ENCODE peak calls at places on chromosome 4, in seven cellular contexts. Q, F, N, E, O, L and M are unnamed samples.

GRCh38 chr4:22597471-22597870 is 81.6 kb upstream of the ADGRA3 start:
- DNase-seq in Q (no peak), F (no peak), N (no peak), E (no peak), O (no peak), L (no peak), M (no peak)

GRCh38 chr4:76279462-76279861 is 27.1 kb upstream of the STBD1 start:
- DNase-seq in Q (no peak), F (no peak), N (no peak), E (no peak), O (no peak), L (no peak), M (no peak)

GRCh38 chr4:43411226-43411625 is 518.7 kb downstream of the GRXCR1 start:
- DNase-seq in Q (no peak), F (no peak), N (no peak), E (no peak), O (no peak), L (no peak), M (no peak)

GRCh38 chr4:185384877-185385465 is 10.8 kb downstream of the LRP2BP start:
- DNase-seq in Q (no peak), F (no peak), N (no peak), E (no peak), O (no peak), L (peak; percentile 21), M (no peak)

GRCh38 chr4:75634951-75635350 is 4.6 kb upstream of the CDKL2 start:
- DNase-seq in Q (no peak), F (no peak), N (no peak), E (no peak), O (no peak), L (no peak), M (no peak)

GRCh38 chr4:88831063-88831462 is 133.4 kb upstream of the NAP1L5 start:
- DNase-seq in Q (no peak), F (no peak), N (no peak), E (no peak), O (no peak), L (no peak), M (no peak)

GRCh38 chr4:76896731-76897521 is 1.0 kb downstream of the SOWAHB start:
- DNase-seq in Q (no peak), F (no peak), N (peak; percentile 19), E (no peak), O (no peak), L (peak; percentile 73), M (peak; percentile 76)

GRCh38 chr4:110865611-110866254 is 242.9 kb upstream of the PITX2 start:
- DNase-seq in Q (no peak), F (no peak), N (no peak), E (no peak), O (no peak), L (no peak), M (no peak)

GRCh38 chr4:144480068-144480467 is 165.9 kb upstream of the HHIP start:
- DNase-seq in Q (no peak), F (no peak), N (no peak), E (no peak), O (no peak), L (no peak), M (no peak)

GRCh38 chr4:75745192-75745591 is 20.8 kb downstream of the USO1 start:
- DNase-seq in Q (no peak), F (no peak), N (no peak), E (no peak), O (peak; percentile 67), L (no peak), M (no peak)

GRCh38 chr4:55947254-55947882 is 1.4 kb upstream of the CEP135 start:
- DNase-seq in Q (peak; percentile 18), F (no peak), N (no peak), E (no peak), O (no peak), L (no peak), M (no peak)

GRCh38 chr4:146453192-146453591 is 68.5 kb downstream of the SLC10A7 start:
- DNase-seq in Q (no peak), F (no peak), N (no peak), E (no peak), O (no peak), L (no peak), M (no peak)

GRCh38 chr4:146456681-146457080 is 65.1 kb downstream of the SLC10A7 start:
- DNase-seq in Q (no peak), F (no peak), N (no peak), E (no peak), O (no peak), L (no peak), M (no peak)

DNA sequence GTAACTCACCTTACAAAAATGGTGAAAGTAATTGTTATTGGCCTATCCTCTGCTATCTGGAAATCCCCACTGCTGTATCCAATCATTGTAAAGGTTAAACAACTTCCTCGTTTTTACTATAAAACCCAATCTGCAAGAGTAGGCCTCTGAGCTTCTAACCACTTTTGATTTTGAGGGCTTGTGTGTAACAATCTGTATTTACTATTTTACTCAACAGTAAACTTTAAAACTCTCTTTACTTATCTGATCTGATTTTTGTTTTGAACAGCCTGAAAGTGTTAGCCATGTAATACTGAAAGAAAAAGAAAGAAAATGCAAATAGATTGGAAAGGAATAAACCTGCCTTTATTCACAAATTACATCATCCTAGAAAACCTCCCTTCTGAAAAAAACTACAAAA is 63.1 kb downstream of the SLC10A7 start:
- DNase-seq in Q (no peak), F (no peak), N (no peak), E (no peak), O (no peak), L (no peak), M (no peak)
- TF ChIP-seq REST in Q (no peak), F (no peak), N (no peak), E (no peak), O (no peak), L (no peak), M (no peak)

GRCh38 chr4:7439699-7440098 is 5.0 kb upstream of the PSAPL1 start:
- DNase-seq in Q (no peak), F (no peak), N (no peak), E (no peak), O (no peak), L (no peak), M (no peak)

GRCh38 chr4:7444314-7444713 is 9.6 kb upstream of the PSAPL1 start:
- DNase-seq in Q (no peak), F (no peak), N (no peak), E (no peak), O (no peak), L (no peak), M (no peak)

GRCh38 chr4:7442609-7443140 is 7.9 kb upstream of the PSAPL1 start:
- DNase-seq in Q (no peak), F (no peak), N (no peak), E (no peak), O (no peak), L (no peak), M (no peak)

GRCh38 chr4:7444731-7445130 is 10.0 kb upstream of the PSAPL1 start:
- DNase-seq in Q (no peak), F (no peak), N (no peak), E (no peak), O (no peak), L (no peak), M (no peak)

DNA sequence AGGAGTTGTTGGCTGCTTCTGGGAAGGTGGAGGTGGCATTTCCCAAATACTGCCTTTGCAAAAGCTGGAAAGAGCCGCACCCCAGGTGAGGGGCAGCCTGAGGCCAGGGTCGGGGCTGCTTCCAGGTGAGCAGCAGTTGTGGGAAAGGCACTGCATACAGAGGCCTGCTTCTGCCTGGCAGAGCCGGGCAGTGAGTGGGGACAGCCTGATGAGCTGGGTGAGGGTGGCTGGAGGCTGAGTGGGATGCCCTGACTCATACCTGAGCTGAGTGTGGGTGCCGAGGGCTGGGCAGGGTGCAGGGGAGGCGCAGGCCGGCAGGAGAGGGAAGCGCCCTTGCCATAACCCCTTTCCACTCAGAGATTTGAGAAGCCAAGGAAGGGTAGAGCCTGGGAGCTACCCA is 6.5 kb upstream of the PSAPL1 start:
- DNase-seq in Q (no peak), F (no peak), N (no peak), E (no peak), O (no peak), L (no peak), M (no peak)
- TF ChIP-seq REST in Q (no peak), F (no peak), N (no peak), E (no peak), O (no peak), L (no peak), M (no peak)

GRCh38 chr4:189146994-189147929 is 793.4 kb upstream of the FRG1 start:
- DNase-seq in Q (no peak), F (no peak), N (no peak), E (no peak), O (no peak), L (no peak), M (no peak)

DNA sequence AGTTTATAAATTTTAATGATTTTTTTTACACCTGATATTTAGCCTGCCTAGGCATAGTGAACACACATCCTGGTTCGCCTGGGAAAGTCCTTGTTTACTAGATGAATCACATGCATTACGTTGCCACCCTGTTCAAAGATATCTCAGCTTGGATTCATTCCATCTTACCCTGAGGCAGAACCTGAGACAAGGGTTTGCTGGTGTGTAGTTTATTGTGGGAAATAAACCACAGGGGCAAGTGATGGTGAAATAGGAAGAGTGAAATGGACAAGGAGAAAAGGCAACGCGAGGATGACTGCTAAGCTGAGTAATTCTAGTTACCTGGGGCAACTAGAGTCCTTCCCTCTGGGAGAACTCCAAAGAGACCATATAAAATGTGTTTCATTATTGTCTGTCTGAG is 797.4 kb upstream of the FRG1 start:
- DNase-seq in Q (peak; percentile 61), F (no peak), N (peak; percentile 23), E (peak; percentile 43), O (no peak), L (no peak), M (no peak)
- TF ChIP-seq REST in Q (no peak), F (no peak), N (no peak), E (no peak), O (no peak), L (no peak), M (no peak)

GRCh38 chr4:174058846-174059245 is 224.6 kb downstream of the FBXO8 start:
- DNase-seq in Q (no peak), F (no peak), N (no peak), E (no peak), O (no peak), L (no peak), M (no peak)
- TF ChIP-seq REST in Q (no peak), F (no peak), N (no peak), E (no peak), O (no peak), L (no peak), M (no peak)